ENCODE peak calls at places on chromosomes 6 and 20, in five cellular contexts. One of them, this sample, is unnamed.
A peak's percentile ranks its signal among the peaks of the same experiment; 100 is the strongest.

GRCh38 chr6:151679081-151679480 is 128.4 kb upstream of the ESR1 start:
- DNase-seq in astrocyte of the cerebellum: no peak
- DNase-seq in mucosa of descending colon: no peak
- DNase-seq in activated T-cell treated with anti-CD3 and anti-CD28 coated beads, Interleukin-2, amount 50 U/mL, for 4 hours: no peak
- DNase-seq in activated CD4-positive, CD25-positive, alpha-beta regulatory T cell: no peak
- DNase-seq in this sample: no peak

GRCh38 chr6:43835872-43836419 is 65.9 kb downstream of the VEGFA start:
- DNase-seq in activated T-cell treated with anti-CD3 and anti-CD28 coated beads, Interleukin-2, amount 50 U/mL, for 4 hours: no peak
- DNase-seq in activated CD4-positive, CD25-positive, alpha-beta regulatory T cell: no peak
- DNase-seq in mucosa of descending colon: no peak
- DNase-seq in astrocyte of the cerebellum: no peak
- DNase-seq in this sample: no peak

GRCh38 chr6:157602521-157603288 is 220.3 kb upstream of the SNX9 start:
- DNase-seq in astrocyte of the cerebellum: no peak
- DNase-seq in activated CD4-positive, CD25-positive, alpha-beta regulatory T cell: no peak
- DNase-seq in mucosa of descending colon: no peak
- DNase-seq in activated T-cell treated with anti-CD3 and anti-CD28 coated beads, Interleukin-2, amount 50 U/mL, for 4 hours: no peak
- DNase-seq in this sample: no peak

GRCh38 chr6:9428416-9429172 is 986.3 kb downstream of the TFAP2A start:
- DNase-seq in activated CD4-positive, CD25-positive, alpha-beta regulatory T cell: no peak
- DNase-seq in astrocyte of the cerebellum: no peak
- DNase-seq in mucosa of descending colon: no peak
- DNase-seq in activated T-cell treated with anti-CD3 and anti-CD28 coated beads, Interleukin-2, amount 50 U/mL, for 4 hours: no peak
- DNase-seq in this sample: no peak

GRCh38 chr20:42338274-42339172 is 720.3 kb upstream of the CHD6 start:
- DNase-seq in mucosa of descending colon: no peak
- DNase-seq in activated CD4-positive, CD25-positive, alpha-beta regulatory T cell: no peak
- DNase-seq in astrocyte of the cerebellum: no peak
- DNase-seq in activated T-cell treated with anti-CD3 and anti-CD28 coated beads, Interleukin-2, amount 50 U/mL, for 4 hours: no peak
- DNase-seq in this sample: no peak

GRCh38 chr6:156175971-156176421 is 601.2 kb upstream of the ARID1B start:
- DNase-seq in activated CD4-positive, CD25-positive, alpha-beta regulatory T cell: no peak
- DNase-seq in mucosa of descending colon: no peak
- DNase-seq in astrocyte of the cerebellum: no peak
- DNase-seq in activated T-cell treated with anti-CD3 and anti-CD28 coated beads, Interleukin-2, amount 50 U/mL, for 4 hours: no peak
- DNase-seq in this sample: peak; percentile 72

GRCh38 chr6:88843040-88843439 is 120.4 kb downstream of the RNGTT start:
- DNase-seq in activated CD4-positive, CD25-positive, alpha-beta regulatory T cell: no peak
- DNase-seq in mucosa of descending colon: no peak
- DNase-seq in activated T-cell treated with anti-CD3 and anti-CD28 coated beads, Interleukin-2, amount 50 U/mL, for 4 hours: no peak
- DNase-seq in astrocyte of the cerebellum: peak; percentile 69
- DNase-seq in this sample: no peak

GRCh38 chr6:100504786-100505737 is 40.3 kb upstream of the SIM1 start:
- DNase-seq in mucosa of descending colon: no peak
- DNase-seq in activated T-cell treated with anti-CD3 and anti-CD28 coated beads, Interleukin-2, amount 50 U/mL, for 4 hours: no peak
- DNase-seq in activated CD4-positive, CD25-positive, alpha-beta regulatory T cell: no peak
- DNase-seq in astrocyte of the cerebellum: peak; percentile 71
- DNase-seq in this sample: no peak

GRCh38 chr6:6131492-6132109 is 124.9 kb upstream of the NRN1 start:
- DNase-seq in activated CD4-positive, CD25-positive, alpha-beta regulatory T cell: no peak
- DNase-seq in astrocyte of the cerebellum: no peak
- DNase-seq in mucosa of descending colon: no peak
- DNase-seq in activated T-cell treated with anti-CD3 and anti-CD28 coated beads, Interleukin-2, amount 50 U/mL, for 4 hours: no peak
- DNase-seq in this sample: peak; percentile 77

GRCh38 chr6:46246727-46247126 is 75.9 kb upstream of the ENPP5 start:
- DNase-seq in astrocyte of the cerebellum: no peak
- DNase-seq in activated T-cell treated with anti-CD3 and anti-CD28 coated beads, Interleukin-2, amount 50 U/mL, for 4 hours: no peak
- DNase-seq in mucosa of descending colon: no peak
- DNase-seq in activated CD4-positive, CD25-positive, alpha-beta regulatory T cell: no peak
- DNase-seq in this sample: no peak

GRCh38 chr6:144131248-144131709 is 19.0 kb upstream of the STX11 start:
- DNase-seq in astrocyte of the cerebellum: peak; percentile 9
- DNase-seq in activated CD4-positive, CD25-positive, alpha-beta regulatory T cell: no peak
- DNase-seq in mucosa of descending colon: no peak
- DNase-seq in activated T-cell treated with anti-CD3 and anti-CD28 coated beads, Interleukin-2, amount 50 U/mL, for 4 hours: no peak
- DNase-seq in this sample: no peak

GRCh38 chr20:58697201-58697866 is 4.7 kb downstream of the NPEPL1 start:
- DNase-seq in mucosa of descending colon: no peak
- DNase-seq in activated T-cell treated with anti-CD3 and anti-CD28 coated beads, Interleukin-2, amount 50 U/mL, for 4 hours: no peak
- DNase-seq in activated CD4-positive, CD25-positive, alpha-beta regulatory T cell: no peak
- DNase-seq in astrocyte of the cerebellum: no peak
- DNase-seq in this sample: peak; percentile 33

GRCh38 chr6:33750244-33750991 is 3.7 kb upstream of the IP6K3 start:
- DNase-seq in astrocyte of the cerebellum: no peak
- DNase-seq in activated CD4-positive, CD25-positive, alpha-beta regulatory T cell: no peak
- DNase-seq in activated T-cell treated with anti-CD3 and anti-CD28 coated beads, Interleukin-2, amount 50 U/mL, for 4 hours: no peak
- DNase-seq in mucosa of descending colon: no peak
- DNase-seq in this sample: no peak

GRCh38 chr6:46016063-46016608 is 476 bp upstream of the CLIC5 start:
- DNase-seq in activated T-cell treated with anti-CD3 and anti-CD28 coated beads, Interleukin-2, amount 50 U/mL, for 4 hours: no peak
- DNase-seq in activated CD4-positive, CD25-positive, alpha-beta regulatory T cell: no peak
- DNase-seq in mucosa of descending colon: peak; percentile 54
- DNase-seq in astrocyte of the cerebellum: no peak
- DNase-seq in this sample: no peak

GRCh38 chr6:51743999-51744398 is 343.4 kb downstream of the PKHD1 start:
- DNase-seq in activated CD4-positive, CD25-positive, alpha-beta regulatory T cell: no peak
- DNase-seq in mucosa of descending colon: no peak
- DNase-seq in activated T-cell treated with anti-CD3 and anti-CD28 coated beads, Interleukin-2, amount 50 U/mL, for 4 hours: no peak
- DNase-seq in astrocyte of the cerebellum: no peak
- DNase-seq in this sample: no peak

GRCh38 chr6:86010915-86011786 is 368.5 kb upstream of the SYNCRIP start:
- DNase-seq in mucosa of descending colon: no peak
- DNase-seq in astrocyte of the cerebellum: no peak
- DNase-seq in activated T-cell treated with anti-CD3 and anti-CD28 coated beads, Interleukin-2, amount 50 U/mL, for 4 hours: no peak
- DNase-seq in activated CD4-positive, CD25-positive, alpha-beta regulatory T cell: no peak
- DNase-seq in this sample: no peak

GRCh38 chr6:140052757-140053729 is 678.6 kb upstream of the CITED2 start:
- DNase-seq in activated CD4-positive, CD25-positive, alpha-beta regulatory T cell: no peak
- DNase-seq in mucosa of descending colon: no peak
- DNase-seq in activated T-cell treated with anti-CD3 and anti-CD28 coated beads, Interleukin-2, amount 50 U/mL, for 4 hours: no peak
- DNase-seq in astrocyte of the cerebellum: no peak
- DNase-seq in this sample: peak; percentile 13

GRCh38 chr20:40535816-40536215 is 153.2 kb downstream of the MAFB start:
- DNase-seq in mucosa of descending colon: no peak
- DNase-seq in activated T-cell treated with anti-CD3 and anti-CD28 coated beads, Interleukin-2, amount 50 U/mL, for 4 hours: no peak
- DNase-seq in activated CD4-positive, CD25-positive, alpha-beta regulatory T cell: no peak
- DNase-seq in astrocyte of the cerebellum: no peak
- DNase-seq in this sample: no peak

GRCh38 chr6:42729731-42730130 is 7.3 kb upstream of the PRPH2 start:
- DNase-seq in mucosa of descending colon: no peak
- DNase-seq in activated CD4-positive, CD25-positive, alpha-beta regulatory T cell: no peak
- DNase-seq in activated T-cell treated with anti-CD3 and anti-CD28 coated beads, Interleukin-2, amount 50 U/mL, for 4 hours: no peak
- DNase-seq in astrocyte of the cerebellum: no peak
- DNase-seq in this sample: no peak

This sample was measured in WERI-Rb-1.